ENCODE peak calls at places on chromosomes 7 and 10, in six cellular contexts. K is NCI-H226, S is NCI-H146, Y is chondrocyte, F is B cell, E is PC-3. R is an unnamed sample.

GRCh38 chr10:130924138-130924819 is 387.2 kb downstream of the TCERG1L start:
- DNase-seq in K (no peak), S (no peak), Y (no peak), F (no peak), E (no peak), R (no peak)

GRCh38 chr10:106043833-106044232 is 1120.7 kb downstream of the SORCS1 start:
- DNase-seq in K (no peak), S (no peak), Y (no peak), F (no peak), E (peak; percentile 68), R (no peak)

GRCh38 chr10:20855398-20856038 is 41.6 kb downstream of the NEBL start:
- DNase-seq in K (no peak), S (peak; percentile 32), Y (no peak), F (no peak), E (peak; percentile 30), R (no peak)

GRCh38 chr10:22097696-22098095 is 94.2 kb upstream of the DNAJC1 start:
- DNase-seq in K (no peak), S (no peak), Y (no peak), F (no peak), E (no peak), R (no peak)

GRCh38 chr7:5450549-5451327 is 27.1 kb upstream of the TNRC18 start:
- DNase-seq in K (peak; percentile 31), S (no peak), Y (no peak), F (peak; percentile 69), E (peak; percentile 32), R (no peak)

GRCh38 chr7:146138926-146139325 is 22.3 kb downstream of the CNTNAP2 start:
- DNase-seq in K (no peak), S (no peak), Y (no peak), F (no peak), E (no peak), R (no peak)

GRCh38 chr10:129958686-129959543 is 5.2 kb downstream of the EBF3 start:
- DNase-seq in K (no peak), S (no peak), Y (no peak), F (peak; percentile 56), E (no peak), R (no peak)

GRCh38 chr7:77395543-77395942 is 20.6 kb downstream of the GSAP start:
- DNase-seq in K (no peak), S (peak; percentile 49), Y (no peak), F (no peak), E (no peak), R (no peak)

GRCh38 chr7:123265853-123266252 is 66.1 kb upstream of the SLC13A1 start:
- DNase-seq in K (no peak), S (no peak), Y (no peak), F (no peak), E (no peak), R (no peak)

GRCh38 chr10:79429751-79430150 is 15.7 kb downstream of the ZCCHC24 start:
- DNase-seq in K (no peak), S (no peak), Y (peak; percentile 35), F (no peak), E (no peak), R (no peak)

GRCh38 chr7:101542527-101543241 is 86.4 kb downstream of the MYL10 start:
- DNase-seq in K (peak; percentile 26), S (peak; percentile 42), Y (peak; percentile 83), F (peak; percentile 74), E (peak; percentile 75), R (no peak)

GRCh38 chr7:73703985-73704639 is 15.4 kb downstream of the STX1A start:
- DNase-seq in K (no peak), S (no peak), Y (no peak), F (peak; percentile 86), E (no peak), R (no peak)

GRCh38 chr7:132423594-132424200 is 152.6 kb downstream of the PLXNA4 start:
- DNase-seq in K (no peak), S (no peak), Y (no peak), F (no peak), E (no peak), R (no peak)

GRCh38 chr10:10434312-10434711 is 583.4 kb upstream of the CELF2 start:
- DNase-seq in K (no peak), S (no peak), Y (no peak), F (no peak), E (no peak), R (no peak)

GRCh38 chr7:35246819-35247218 is 7.1 kb downstream of the TBX20 start:
- DNase-seq in K (no peak), S (no peak), Y (no peak), F (no peak), E (no peak), R (no peak)

GRCh38 chr10:3077940-3078630 is 10.7 kb downstream of the PFKP start:
- DNase-seq in K (no peak), S (peak; percentile 91), Y (no peak), F (no peak), E (no peak), R (no peak)

GRCh38 chr10:72093450-72093849 is 5.1 kb upstream of the SPOCK2 start:
- DNase-seq in K (no peak), S (no peak), Y (no peak), F (no peak), E (no peak), R (no peak)

GRCh38 chr7:128941323-128941890 is 3.7 kb downstream of the IRF5 start:
- DNase-seq in K (no peak), S (no peak), Y (no peak), F (no peak), E (no peak), R (no peak)

GRCh38 chr10:26430641-26431163 is 7.4 kb upstream of the APBB1IP start:
- DNase-seq in K (no peak), S (no peak), Y (no peak), F (peak; percentile 54), E (no peak), R (no peak)

GRCh38 chr10:48836605-48837004 is 103.0 kb downstream of the LRRC18 start:
- DNase-seq in K (no peak), S (no peak), Y (no peak), F (no peak), E (no peak), R (no peak)

GRCh38 chr10:131186547-131187253 is 124.8 kb downstream of the TCERG1L start:
- DNase-seq in K (no peak), S (no peak), Y (no peak), F (no peak), E (no peak), R (no peak)

GRCh38 chr10:99234739-99235468 is 748 bp downstream of the HPSE2 start:
- DNase-seq in K (no peak), S (no peak), Y (no peak), F (no peak), E (no peak), R (no peak)

GRCh38 chr7:876972-877311 is 588 bp downstream of the GET4 start:
- DNase-seq in K (no peak), S (peak; percentile 60), Y (peak; percentile 88), F (no peak), E (peak; percentile 26), R (no peak)

GRCh38 chr10:112475565-112476233 is 28.7 kb downstream of the VTI1A start:
- DNase-seq in K (no peak), S (no peak), Y (no peak), F (no peak), E (peak; percentile 40), R (no peak)

GRCh38 chr10:91088300-91089140 is 131.9 kb upstream of the PCGF5 start:
- DNase-seq in K (no peak), S (peak; percentile 13), Y (no peak), F (peak; percentile 39), E (peak; percentile 29), R (no peak)

GRCh38 chr10:17140386-17140761 is 10.8 kb upstream of the CUBN start:
- DNase-seq in K (no peak), S (no peak), Y (no peak), F (no peak), E (no peak), R (no peak)

GRCh38 chr7:128349121-128349825 is 5.6 kb upstream of the RBM28 start:
- DNase-seq in K (no peak), S (no peak), Y (no peak), F (no peak), E (no peak), R (no peak)

GRCh38 chr7:14734839-14735321 is 167.7 kb downstream of the DGKB start:
- DNase-seq in K (no peak), S (no peak), Y (no peak), F (no peak), E (peak; percentile 16), R (no peak)

GRCh38 chr10:52213511-52213831 is 100.6 kb upstream of the DKK1 start:
- DNase-seq in K (peak; percentile 59), S (no peak), Y (no peak), F (no peak), E (peak; percentile 61), R (no peak)

GRCh38 chr10:32417906-32418547 is 27.9 kb upstream of the CCDC7 start:
- DNase-seq in K (peak; percentile 17), S (no peak), Y (no peak), F (no peak), E (no peak), R (no peak)

R was measured in keratinocyte.